ENCODE peak calls at places on chromosomes 12 and 14, in eight cellular contexts. L is fibroblast of villous mesenchyme, U is coronary artery, A is PC-9, K is IMR-90, C is prostate gland, F is tibial artery, R is retinal pigment epithelial cell. H is an unnamed sample.
A peak's percentile ranks its signal among the peaks of the same experiment; 100 is the strongest.

GRCh38 chr12:67256649-67257048 is 12.5 kb upstream of the CAND1 start:
- DNase-seq in L (no peak), U (no peak), A (no peak), K (no peak), C (no peak), F (no peak), R (no peak), H (no peak)

GRCh38 chr12:23204933-23205778 is 580.2 kb downstream of the ETNK1 start:
- DNase-seq in L (peak; percentile 67), U (no peak), A (no peak), K (peak; percentile 67), C (no peak), F (no peak), R (peak; percentile 18), H (peak; percentile 80)

GRCh38 chr12:33994857-33995808 is 27.2 kb upstream of the ALG10 start:
- DNase-seq in L (no peak), U (no peak), A (no peak), K (no peak), C (no peak), F (no peak), R (no peak), H (peak; percentile 1)

GRCh38 chr12:109888179-109889020 is 8.1 kb upstream of the GLTP start:
- DNase-seq in L (peak; percentile 83), U (no peak), A (peak; percentile 42), K (peak; percentile 97), C (no peak), F (no peak), R (no peak), H (peak; percentile 95)

GRCh38 chr12:94954029-94954685 is 49.3 kb downstream of the NDUFA12 start:
- DNase-seq in L (peak; percentile 97), U (no peak), A (peak; percentile 28), K (peak; percentile 6), C (peak; percentile 79), F (no peak), R (peak; percentile 87), H (peak; percentile 64)

GRCh38 chr12:40614923-40615322 is 77.3 kb upstream of the CNTN1 start:
- DNase-seq in L (no peak), U (no peak), A (no peak), K (no peak), C (no peak), F (no peak), R (no peak), H (no peak)

GRCh38 chr12:46473634-46474201 is 101.1 kb upstream of the SLC38A2 start:
- DNase-seq in L (peak; percentile 95), U (peak; percentile 81), A (peak; percentile 68), K (peak; percentile 94), C (peak; percentile 76), F (peak; percentile 86), R (no peak), H (peak; percentile 98)

GRCh38 chr12:7154042-7154441 is 23.9 kb downstream of the CLSTN3 start:
- DNase-seq in L (no peak), U (no peak), A (no peak), K (no peak), C (no peak), F (no peak), R (no peak), H (no peak)

GRCh38 chr12:24851816-24852337 is 97.0 kb downstream of the BCAT1 start:
- DNase-seq in L (no peak), U (no peak), A (no peak), K (no peak), C (no peak), F (no peak), R (no peak), H (no peak)

GRCh38 chr14:71070169-71070568 is 162.9 kb downstream of the PCNX1 start:
- DNase-seq in L (no peak), U (no peak), A (no peak), K (peak; percentile 35), C (no peak), F (no peak), R (no peak), H (no peak)

GRCh38 chr12:31315089-31315725 is 10.7 kb downstream of the SINHCAF start:
- DNase-seq in L (peak; percentile 41), U (no peak), A (no peak), K (no peak), C (no peak), F (no peak), R (no peak), H (no peak)

GRCh38 chr14:81246561-81247270 is 26.0 kb upstream of the GTF2A1 start:
- DNase-seq in L (no peak), U (no peak), A (no peak), K (no peak), C (no peak), F (no peak), R (no peak), H (no peak)

GRCh38 chr12:56086608-56087007 is 6.6 kb downstream of the ERBB3 start:
- DNase-seq in L (no peak), U (no peak), A (no peak), K (no peak), C (no peak), F (no peak), R (no peak), H (no peak)
- TF ChIP-seq CTCF in L (no peak), U (no peak), A (no peak), K (no peak), C (no peak), F (no peak), R (no peak), H (no peak)

GRCh38 chr14:104725772-104726548 is 1.9 kb downstream of the ADSS1 start:
- DNase-seq in L (no peak), U (no peak), A (no peak), K (no peak), C (no peak), F (peak; percentile 87), R (no peak), H (no peak)
- H3K4me3 ChIP-seq in L (no peak overlapping the region), U (peak overlapping the region; percentile 75), A (no peak overlapping the region), K (no peak overlapping the region), C (no peak overlapping the region), F (peak overlapping the region; percentile 78), R (no peak overlapping the region), H (no peak overlapping the region)

DNA sequence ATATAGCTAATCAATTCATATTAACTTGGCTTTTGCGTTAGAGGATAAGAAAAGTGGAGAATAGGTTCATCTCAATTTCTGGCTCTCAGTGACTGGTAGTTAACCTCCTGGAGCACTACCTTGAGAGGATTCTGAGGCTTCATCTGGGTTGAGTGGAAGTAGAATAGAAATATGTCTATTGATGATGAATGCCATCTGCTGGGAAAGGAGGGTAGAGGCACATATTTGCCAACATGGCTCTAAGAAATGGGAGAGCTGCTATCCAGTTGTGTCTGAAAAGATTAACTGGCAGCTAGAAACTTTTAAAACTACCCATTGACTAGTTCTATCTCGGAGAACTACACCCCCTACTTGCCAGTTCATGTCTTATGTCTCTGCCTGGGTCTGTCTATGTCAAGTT is 530.1 kb downstream of the NRXN3 start:
- DNase-seq in L (no peak), U (no peak), A (no peak), K (no peak), C (no peak), F (no peak), R (no peak), H (peak; percentile 4)
- TF ChIP-seq CTCF in L (no peak), U (no peak), A (no peak), K (no peak), C (no peak), F (no peak), R (peak; percentile 33), H (no peak)

DNA sequence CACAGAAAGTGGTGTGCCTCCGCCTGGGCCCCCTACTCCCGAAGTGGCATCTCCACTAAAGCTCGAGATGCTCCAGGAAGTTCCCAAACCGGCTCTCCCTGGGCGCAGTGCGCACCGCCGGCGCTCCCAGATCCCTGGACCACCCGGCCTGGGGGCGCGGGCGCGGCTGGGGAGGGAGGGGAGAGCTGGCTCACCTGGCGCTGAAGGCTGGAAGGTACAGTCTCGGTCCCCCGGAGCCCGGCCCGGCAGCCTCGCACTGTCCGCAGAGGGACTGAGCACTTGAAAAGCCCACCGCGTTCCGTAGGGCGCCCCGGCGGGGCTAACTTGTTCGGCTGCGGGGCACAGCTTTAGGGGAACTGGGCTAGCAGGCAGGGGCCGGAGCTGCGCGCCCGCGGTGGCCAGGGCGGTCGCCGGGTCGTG is 558 bp downstream of the DBX2 start:
- DNase-seq in L (no peak), U (no peak), A (no peak), K (no peak), C (no peak), F (no peak), R (no peak), H (no peak)
- H3K4me3 ChIP-seq in L (no peak overlapping the region), U (peak overlapping the region; percentile 69), A (no peak overlapping the region), K (no peak overlapping the region), C (peak overlapping the region; percentile 19), F (peak overlapping the region; percentile 28), R (peak overlapping the region; percentile 65), H (no peak overlapping the region)

GRCh38 chr12:122921917-122922316 is 26.0 kb upstream of the VPS37B start:
- DNase-seq in L (peak; percentile 28), U (no peak), A (no peak), K (no peak), C (no peak), F (no peak), R (no peak), H (no peak)
- TF ChIP-seq CTCF in L (no peak), U (no peak), A (no peak), K (no peak), C (no peak), F (no peak), R (no peak), H (no peak)

GRCh38 chr12:118773956-118774723 is 207.2 kb upstream of the SRRM4 start:
- DNase-seq in L (no peak), U (no peak), A (no peak), K (no peak), C (no peak), F (no peak), R (no peak), H (no peak)
- H3K4me3 ChIP-seq in L (no peak overlapping the region), U (no peak overlapping the region), A (no peak overlapping the region), K (no peak overlapping the region), C (no peak overlapping the region), F (no peak overlapping the region), R (no peak overlapping the region), H (no peak overlapping the region)

H was measured in fibroblast of the aortic adventitia.